ENCODE peak calls at places on chromosomes 11 and 22, in five cellular contexts. V, Z, G, A and E are unnamed samples.

GRCh38 chr11:62542750-62543567 is 3.6 kb downstream of the AHNAK start:
- DNase-seq in G (no peak), A (peak), Z (peak), V (peak), E (peak)

GRCh38 chr11:107927559-107927958 is 689 bp upstream of the RAB39A start:
- DNase-seq in Z (no peak), V (no peak), A (no peak), G (no peak), E (no peak)

GRCh38 chr11:86197448-86197847 is 47.1 kb upstream of the EED start:
- DNase-seq in Z (no peak), V (peak), A (no peak), G (no peak), E (no peak)

GRCh38 chr22:26534166-26534855 is 22.0 kb upstream of the TFIP11 start:
- DNase-seq in G (no peak), Z (no peak), V (no peak), A (no peak), E (no peak)

GRCh38 chr22:29379258-29379657 is 9.1 kb downstream of the AP1B1 start:
- DNase-seq in A (no peak), V (no peak), G (no peak), Z (no peak), E (no peak)

GRCh38 chr11:46389450-46390330 is 1.9 kb downstream of the CHRM4 start:
- DNase-seq in Z (peak), A (no peak), G (peak), V (peak), E (peak)

GRCh38 chr22:36659762-36660509 is 43.6 kb downstream of the CACNG2 start:
- DNase-seq in A (no peak), Z (peak), G (peak), V (peak), E (peak)

GRCh38 chr22:37604875-37605274 is 3.8 kb upstream of the GGA1 start:
- DNase-seq in G (no peak), A (no peak), Z (no peak), V (no peak), E (no peak)

GRCh38 chr11:35352107-35352888 is 67.1 kb downstream of the SLC1A2 start:
- DNase-seq in Z (peak), V (peak), G (no peak), A (no peak), E (no peak)

GRCh38 chr22:24325105-24325757 is 54.6 kb downstream of the SPECC1L start:
- DNase-seq in G (peak), A (peak), Z (peak), V (peak), E (peak)
- TF ChIP-seq MXI1 in G (no peak), A (no peak), Z (no peak), V (no peak), E (peak)

DNA sequence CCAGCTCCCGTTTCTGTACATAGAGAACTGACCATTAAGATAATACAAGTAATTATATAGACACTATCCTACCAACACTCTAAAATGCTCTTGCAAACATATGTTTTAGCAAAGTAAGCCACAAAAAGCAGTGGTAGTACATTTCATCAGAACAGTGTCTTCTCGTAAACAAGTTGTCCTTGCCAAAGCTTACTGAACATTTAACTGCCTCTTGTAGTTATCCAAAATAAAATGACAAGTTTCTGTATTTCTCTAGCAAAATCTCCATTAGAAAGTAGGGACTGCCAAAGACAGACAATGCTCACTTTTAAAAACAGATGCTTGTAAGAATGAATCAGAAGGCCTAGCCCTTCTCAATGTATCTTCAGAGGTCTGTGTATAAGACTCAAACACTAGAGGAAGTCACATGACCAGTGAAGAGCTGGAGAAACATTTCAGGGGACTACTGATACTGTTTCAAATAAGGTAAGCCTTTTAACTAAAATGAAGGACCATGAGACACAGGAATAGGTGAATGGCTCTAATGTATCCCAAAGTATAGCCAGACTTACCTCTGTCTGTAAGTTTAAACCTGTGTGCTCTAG is 7.8 kb upstream of the ZC3H12C start:
- DNase-seq in V (peak), G (no peak), A (no peak), Z (no peak), E (no peak)
- TF ChIP-seq MXI1 in V (no peak), G (no peak), A (no peak), Z (no peak), E (no peak)

GRCh38 chr11:29256580-29256979 is 760.2 kb downstream of the KCNA4 start:
- DNase-seq in V (no peak), A (no peak), Z (no peak), G (no peak), E (no peak)

GRCh38 chr11:29258411-29258810 is 758.4 kb downstream of the KCNA4 start:
- DNase-seq in A (no peak), Z (no peak), G (no peak), V (no peak), E (no peak)

GRCh38 chr11:29249713-29250112 is 767.1 kb downstream of the KCNA4 start:
- DNase-seq in A (no peak), G (no peak), Z (no peak), V (no peak), E (no peak)

GRCh38 chr11:29251738-29252137 is 765.1 kb downstream of the KCNA4 start:
- DNase-seq in G (no peak), Z (no peak), V (no peak), A (peak), E (no peak)

DNA sequence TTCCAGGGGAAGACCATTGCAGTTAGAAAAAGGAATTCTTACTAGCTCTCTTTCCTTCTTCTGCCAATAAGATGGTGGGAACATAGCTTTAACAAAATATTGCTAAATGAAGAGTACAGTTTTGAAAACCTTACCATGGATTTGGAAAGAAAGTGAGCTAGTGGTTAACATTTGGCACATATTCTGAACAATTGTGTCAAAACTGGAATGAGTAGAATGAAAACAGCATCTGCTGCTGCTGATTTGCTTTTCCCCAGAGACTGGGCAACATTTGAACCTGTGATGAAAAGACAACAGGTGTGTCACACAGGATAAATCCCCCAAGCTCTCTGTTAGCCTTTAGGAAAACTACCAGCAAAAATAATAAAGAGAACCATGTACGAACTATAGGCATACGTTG is 761.4 kb downstream of the KCNA4 start:
- DNase-seq in A (no peak), V (no peak), Z (no peak), G (no peak), E (no peak)
- TF ChIP-seq MXI1 in A (no peak), V (no peak), Z (no peak), G (no peak), E (no peak)

GRCh38 chr11:59267738-59268475 is 55.2 kb upstream of the MPEG1 start:
- DNase-seq in V (no peak), G (no peak), A (no peak), Z (no peak), E (no peak)
- TF ChIP-seq MXI1 in V (no peak), G (no peak), A (no peak), Z (no peak), E (no peak)

GRCh38 chr11:94130589-94131362 is 2.1 kb downstream of the PANX1 start:
- DNase-seq in G (no peak), A (no peak), Z (no peak), V (peak), E (no peak)
- TF ChIP-seq MXI1 in G (no peak), A (no peak), Z (no peak), V (peak), E (no peak)

GRCh38 chr11:77661670-77662069 is 24.1 kb upstream of the CLNS1A start:
- DNase-seq in V (no peak), G (no peak), A (no peak), Z (no peak), E (no peak)
- TF ChIP-seq MXI1 in V (no peak), G (no peak), A (no peak), Z (no peak), E (no peak)